ENCODE peak calls at places on chromosomes 12 and 14, in eight cellular contexts. A, C, L, M, X, N, K and S are unnamed samples.

GRCh38 chr12:24679135-24679534 is 269.8 kb downstream of the BCAT1 start:
- DNase-seq in M (peak), N (no peak), L (no peak), A (no peak), X (no peak), C (no peak), K (no peak), S (peak)

GRCh38 chr12:106118-106561 is 39.6 kb downstream of the IQSEC3 start:
- DNase-seq in M (no peak), C (no peak), A (no peak), K (no peak), X (no peak), L (no peak), N (no peak), S (no peak)

GRCh38 chr14:24059841-24060388 is 8.1 kb downstream of the CARMIL3 start:
- DNase-seq in M (no peak), C (no peak), A (no peak), N (no peak), K (no peak), L (no peak), X (no peak), S (no peak)

GRCh38 chr14:32075636-32076277 is 1.3 kb upstream of the ARHGAP5 start:
- DNase-seq in A (peak), X (no peak), K (peak), C (no peak), N (peak), M (peak), L (peak), S (peak)

GRCh38 chr14:76767681-76768055 is 6.4 kb downstream of the VASH1 start:
- DNase-seq in M (no peak), K (no peak), C (no peak), A (no peak), N (no peak), L (no peak), X (no peak), S (no peak)

GRCh38 chr12:64900540-64900939 is 76.1 kb downstream of the TBC1D30 start:
- DNase-seq in L (no peak), K (no peak), M (peak), C (peak), A (no peak), N (no peak), X (peak), S (peak)

GRCh38 chr12:18919826-18920511 is 182.1 kb downstream of the CAPZA3 start:
- DNase-seq in C (no peak), L (no peak), K (no peak), N (no peak), X (no peak), A (no peak), M (peak), S (no peak)

GRCh38 chr12:21776242-21776641 is 1.7 kb upstream of the KCNJ8 start:
- DNase-seq in C (no peak), L (no peak), K (no peak), N (no peak), A (no peak), M (no peak), X (no peak), S (no peak)

GRCh38 chr12:74370608-74371216 is 166.9 kb upstream of the ATXN7L3B start:
- DNase-seq in N (no peak), M (no peak), K (no peak), C (no peak), X (no peak), L (no peak), A (no peak), S (no peak)

GRCh38 chr12:88993655-88994054 is 358.6 kb downstream of the DUSP6 start:
- DNase-seq in A (no peak), C (peak), X (peak), L (no peak), K (no peak), M (peak), N (no peak), S (peak)

GRCh38 chr14:49464885-49465284 is 121.3 kb downstream of the RPS29 start:
- DNase-seq in M (no peak), L (no peak), C (no peak), A (no peak), N (no peak), X (no peak), K (no peak), S (peak)

GRCh38 chr12:126248871-126249403 is 1183.7 kb downstream of the AACS start:
- DNase-seq in C (no peak), K (no peak), M (no peak), L (no peak), X (no peak), N (no peak), A (no peak), S (no peak)

GRCh38 chr14:22464422-22465142 is 124.4 kb downstream of the DAD1 start:
- DNase-seq in N (no peak), A (no peak), X (no peak), C (no peak), L (no peak), M (no peak), K (no peak), S (no peak)

GRCh38 chr12:12885060-12885792 is 6.1 kb upstream of the GPRC5A start:
- DNase-seq in C (no peak), N (no peak), L (no peak), M (no peak), X (no peak), A (no peak), K (no peak), S (no peak)

GRCh38 chr14:37122288-37122687 is 50.1 kb downstream of the SLC25A21 start:
- DNase-seq in N (no peak), K (no peak), A (no peak), X (peak), C (peak), L (no peak), M (peak), S (peak)

GRCh38 chr14:58832010-58832409 is 194.2 kb downstream of the DACT1 start:
- DNase-seq in A (no peak), L (no peak), C (no peak), M (peak), N (no peak), X (no peak), K (no peak), S (no peak)

GRCh38 chr12:70920251-70920851 is at the start of gene PTPRR:
- DNase-seq in X (no peak), C (no peak), N (no peak), L (no peak), K (peak), M (no peak), A (no peak), S (no peak)

GRCh38 chr12:15227004-15227679 is 5.9 kb upstream of the RERG start:
- DNase-seq in X (peak), K (peak), M (peak), C (no peak), L (no peak), A (peak), N (peak), S (peak)

GRCh38 chr12:95506707-95507523 is 33.0 kb downstream of the METAP2 start:
- DNase-seq in X (no peak), A (no peak), C (no peak), M (no peak), L (no peak), K (no peak), N (no peak), S (no peak)

GRCh38 chr14:96126339-96126770 is 78.3 kb upstream of the BDKRB2 start:
- DNase-seq in N (no peak), L (no peak), K (no peak), M (no peak), A (no peak), X (no peak), C (no peak), S (no peak)